ENCODE peak calls at places on chromosomes 2 and 18, in six cellular contexts. B is body of pancreas, Y is Peyer's patch, G is right lobe of liver, O is upper lobe of left lung, C is A549. V is an unnamed sample.

GRCh38 chr2:40554665-40555294 is 102.9 kb upstream of the SLC8A1 start:
- DNase-seq in B (peak), Y (peak), G (no peak), O (no peak), C (peak), V (peak)

GRCh38 chr2:9802576-9802993 is 40.7 kb upstream of the TAF1B start:
- DNase-seq in B (peak), Y (no peak), G (peak), O (peak), C (no peak), V (peak)

GRCh38 chr2:37865640-37866039 is 59.4 kb upstream of the RMDN2 start:
- DNase-seq in B (no peak), Y (no peak), G (no peak), O (peak), C (no peak), V (no peak)

GRCh38 chr18:79991494-79991893 is 3.1 kb upstream of the TXNL4A start:
- DNase-seq in B (no peak), Y (no peak), G (no peak), O (no peak), C (no peak), V (no peak)

GRCh38 chr2:196601430-196602306 is 37.8 kb upstream of the CCDC150 start:
- DNase-seq in B (no peak), Y (no peak), G (no peak), O (peak), C (peak), V (peak)

GRCh38 chr2:222305510-222306392 is 7.0 kb upstream of the PAX3 start:
- DNase-seq in B (peak), Y (no peak), G (peak), O (peak), C (no peak), V (no peak)

GRCh38 chr2:68282814-68283812 is 30.8 kb upstream of the PPP3R1 start:
- DNase-seq in B (no peak), Y (no peak), G (no peak), O (no peak), C (peak), V (no peak)

GRCh38 chr2:164061129-164061746 is 325.4 kb upstream of the FIGN start:
- DNase-seq in B (peak), Y (no peak), G (no peak), O (no peak), C (peak), V (peak)

GRCh38 chr2:112004246-112004645 is 50.8 kb upstream of the TMEM87B start:
- DNase-seq in B (no peak), Y (peak), G (no peak), O (no peak), C (no peak), V (peak)

GRCh38 chr2:33059452-33060156 is 112.9 kb downstream of the LTBP1 start:
- DNase-seq in B (no peak), Y (no peak), G (no peak), O (no peak), C (no peak), V (no peak)

GRCh38 chr2:138536302-138536701 is 34.7 kb downstream of the SPOPL start:
- DNase-seq in B (no peak), Y (no peak), G (no peak), O (no peak), C (no peak), V (no peak)

GRCh38 chr2:175036582-175037018 is 31.4 kb upstream of the CHN1 start:
- DNase-seq in B (no peak), Y (no peak), G (no peak), O (no peak), C (peak), V (no peak)

DNA sequence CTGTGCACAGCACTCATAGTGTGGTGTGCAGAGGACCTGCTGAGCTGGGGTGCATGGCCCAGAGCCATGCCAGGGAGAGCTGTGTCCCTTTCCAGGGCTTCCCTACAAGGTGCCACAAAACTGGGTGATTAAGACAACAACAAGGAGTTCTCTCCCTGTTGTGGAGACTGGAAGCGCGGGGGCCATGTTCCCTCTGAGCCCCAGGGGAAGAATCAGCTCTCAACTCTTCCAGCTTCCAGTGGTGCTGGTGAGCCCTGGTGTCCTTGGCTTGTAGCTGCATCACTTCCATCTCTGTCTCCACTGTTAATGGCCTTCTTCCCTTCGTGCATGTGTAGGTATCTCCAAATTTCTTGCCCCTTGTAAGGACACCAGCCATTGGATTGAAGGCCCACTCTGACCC is 73.3 kb downstream of the CABLES1 start:
- DNase-seq in B (no peak), Y (no peak), G (no peak), O (no peak), C (no peak), V (no peak)
- TF ChIP-seq POLR2A in B (no peak), Y (no peak), G (no peak), O (no peak), C (no peak), V (no peak)

GRCh38 chr18:22826726-22827125 is 106.4 kb upstream of the RBBP8 start:
- DNase-seq in B (no peak), Y (no peak), G (no peak), O (no peak), C (no peak), V (no peak)

GRCh38 chr18:22828171-22828570 is 105.0 kb upstream of the RBBP8 start:
- DNase-seq in B (no peak), Y (no peak), G (no peak), O (no peak), C (no peak), V (no peak)

GRCh38 chr18:22829781-22830180 is 103.3 kb upstream of the RBBP8 start:
- DNase-seq in B (no peak), Y (no peak), G (no peak), O (no peak), C (no peak), V (no peak)

GRCh38 chr18:22827741-22828140 is 105.4 kb upstream of the RBBP8 start:
- DNase-seq in B (no peak), Y (no peak), G (no peak), O (no peak), C (no peak), V (no peak)

DNA sequence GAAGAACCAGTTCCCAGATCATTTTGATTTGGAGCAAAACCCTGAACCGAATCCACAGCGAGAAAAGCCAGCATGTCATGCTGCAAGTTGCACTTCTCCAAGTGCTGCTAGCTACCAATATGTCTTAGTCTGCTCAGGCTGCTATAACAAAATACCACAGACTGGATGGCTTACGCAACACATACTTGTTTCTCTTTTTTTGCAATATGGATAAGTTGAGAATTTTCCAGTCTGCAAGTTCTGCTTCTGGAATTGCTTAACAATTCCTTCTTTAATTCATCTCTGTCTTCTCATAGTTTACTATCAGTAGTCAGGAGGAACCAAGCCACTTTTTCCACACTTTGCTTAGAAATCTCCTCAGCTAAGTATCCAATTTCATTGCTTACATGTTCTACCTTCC is 105.9 kb upstream of the RBBP8 start:
- DNase-seq in B (no peak), Y (no peak), G (no peak), O (no peak), C (no peak), V (no peak)
- H3K27ac ChIP-seq in B (no peak), Y (no peak), G (no peak), O (no peak), C (no peak), V (no peak)

DNA sequence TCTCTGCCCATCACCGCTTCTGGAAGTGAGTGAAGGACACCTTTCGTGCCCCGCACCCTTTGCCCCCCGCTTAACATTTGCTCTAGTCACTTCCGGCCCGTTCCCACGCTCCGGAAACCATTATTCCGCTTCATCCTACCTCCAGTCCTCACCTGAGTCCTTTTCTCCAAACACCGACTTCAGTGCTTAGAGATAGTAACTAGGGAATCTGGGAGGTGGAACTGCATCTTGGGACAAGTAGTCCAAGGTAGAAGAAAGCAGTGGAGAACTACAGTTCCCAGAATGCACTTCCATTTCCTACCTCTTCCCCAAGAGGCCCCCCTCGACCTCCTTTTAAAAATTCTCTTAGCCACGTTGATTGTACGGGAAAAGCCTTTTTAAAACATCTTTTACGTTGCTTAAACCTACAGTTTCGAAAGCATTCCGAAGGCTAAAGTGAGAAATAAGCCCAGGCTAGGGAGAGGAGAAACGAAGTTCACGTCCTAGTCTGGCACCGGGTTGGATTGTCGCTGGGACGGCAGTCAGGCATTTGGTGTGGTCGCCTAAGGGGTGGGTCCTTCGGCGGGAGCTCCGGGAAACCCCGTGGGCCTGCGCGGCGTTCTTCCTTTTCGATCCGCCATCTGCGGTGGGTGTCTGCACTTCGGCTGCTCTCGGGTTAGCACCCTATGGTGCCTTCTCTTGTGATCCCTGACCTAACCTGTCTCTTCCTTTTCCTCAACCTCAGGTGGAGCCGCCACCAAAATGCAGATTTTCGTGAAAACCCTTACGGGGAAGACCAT is at the start of the genes CLHC1 and RPS27A:
- DNase-seq in B (peak), Y (peak), G (peak), O (peak), C (peak), V (peak)
- TF ChIP-seq POLR2A in B (peak), Y (peak), G (peak), O (peak), C (peak), V (peak)

GRCh38 chr18:6373187-6373586 is 41.5 kb downstream of the L3MBTL4 start:
- DNase-seq in B (no peak), Y (no peak), G (no peak), O (no peak), C (no peak), V (no peak)
- H3K27ac ChIP-seq in B (no peak), Y (no peak), G (peak), O (no peak), C (no peak), V (no peak)

GRCh38 chr2:160406591-160407392 is 86.8 kb downstream of the RBMS1 start:
- DNase-seq in B (peak), Y (peak), G (peak), O (peak), C (peak), V (peak)
- TF ChIP-seq POLR2A in B (peak), Y (no peak), G (peak), O (no peak), C (peak), V (no peak)